ENCODE peak calls at places on chromosome 14, in six cellular contexts. One of them, this sample, is unnamed. For H3K9me3, the result is how much of the 10 kb centered on the place peaks cover.

GRCh38 chr14:29741909-29742401 is 185.7 kb downstream of the PRKD1 start:
- DNase-seq in left ventricle myocardium inferior: no peak
- DNase-seq in suprapubic skin: no peak
- DNase-seq in IMR-90: peak
- DNase-seq in stomach: no peak
- DNase-seq in heart left ventricle: peak
- DNase-seq in this sample: no peak

GRCh38 chr14:33709711-33710110 is 241.2 kb downstream of the EGLN3 start:
- DNase-seq in left ventricle myocardium inferior: no peak
- DNase-seq in suprapubic skin: no peak
- DNase-seq in IMR-90: no peak
- DNase-seq in stomach: no peak
- DNase-seq in heart left ventricle: no peak
- DNase-seq in this sample: no peak

GRCh38 chr14:69880051-69880487 is 853 bp downstream of the SMOC1 start:
- DNase-seq in left ventricle myocardium inferior: no peak
- DNase-seq in suprapubic skin: no peak
- DNase-seq in IMR-90: peak
- DNase-seq in stomach: no peak
- DNase-seq in heart left ventricle: no peak
- DNase-seq in this sample: no peak

GRCh38 chr14:30874120-30874998 is at the start of gene COCH:
- DNase-seq in left ventricle myocardium inferior: peak
- DNase-seq in suprapubic skin: no peak
- DNase-seq in IMR-90: no peak
- DNase-seq in stomach: peak
- DNase-seq in heart left ventricle: peak
- DNase-seq in this sample: no peak

GRCh38 chr14:102086346-102086971 is 385 bp downstream of the HSP90AA1 start:
- DNase-seq in left ventricle myocardium inferior: peak
- DNase-seq in suprapubic skin: no peak
- DNase-seq in IMR-90: peak
- DNase-seq in stomach: peak
- DNase-seq in heart left ventricle: peak
- DNase-seq in this sample: no peak

GRCh38 chr14:88422919-88423318 is 37.5 kb downstream of the SPATA7 start:
- DNase-seq in left ventricle myocardium inferior: no peak
- DNase-seq in suprapubic skin: no peak
- DNase-seq in IMR-90: peak
- DNase-seq in stomach: no peak
- DNase-seq in heart left ventricle: no peak
- DNase-seq in this sample: no peak

GRCh38 chr14:77120771-77121743 is 20.5 kb downstream of the ZDHHC22 start:
- DNase-seq in left ventricle myocardium inferior: no peak
- DNase-seq in suprapubic skin: no peak
- DNase-seq in IMR-90: no peak
- DNase-seq in stomach: peak
- DNase-seq in heart left ventricle: no peak
- DNase-seq in this sample: no peak

GRCh38 chr14:69716483-69717187 is 50.3 kb upstream of the SRSF5 start:
- DNase-seq in left ventricle myocardium inferior: peak
- DNase-seq in suprapubic skin: no peak
- DNase-seq in IMR-90: peak
- DNase-seq in stomach: no peak
- DNase-seq in heart left ventricle: no peak
- DNase-seq in this sample: peak

GRCh38 chr14:29061702-29062101 is 295.1 kb downstream of the FOXG1 start:
- DNase-seq in left ventricle myocardium inferior: no peak
- DNase-seq in suprapubic skin: no peak
- DNase-seq in IMR-90: no peak
- DNase-seq in stomach: no peak
- DNase-seq in heart left ventricle: no peak
- DNase-seq in this sample: no peak

GRCh38 chr14:70281938-70282337 is 77.5 kb downstream of the COX16 start:
- DNase-seq in left ventricle myocardium inferior: no peak
- DNase-seq in suprapubic skin: no peak
- DNase-seq in IMR-90: no peak
- DNase-seq in stomach: no peak
- DNase-seq in heart left ventricle: no peak
- DNase-seq in this sample: no peak

GRCh38 chr14:35366048-35366428 is 38.5 kb downstream of the NFKBIA start:
- DNase-seq in left ventricle myocardium inferior: no peak
- DNase-seq in suprapubic skin: no peak
- DNase-seq in IMR-90: peak
- DNase-seq in stomach: no peak
- DNase-seq in heart left ventricle: no peak
- DNase-seq in this sample: no peak

GRCh38 chr14:96304956-96305355 is 48.9 kb downstream of the BDKRB1 start:
- DNase-seq in left ventricle myocardium inferior: no peak
- DNase-seq in suprapubic skin: no peak
- DNase-seq in IMR-90: no peak
- DNase-seq in stomach: no peak
- DNase-seq in heart left ventricle: no peak
- DNase-seq in this sample: no peak

GRCh38 chr14:37232907-37233481 is 35.3 kb downstream of the MIPOL1 start:
- DNase-seq in left ventricle myocardium inferior: no peak
- DNase-seq in suprapubic skin: no peak
- DNase-seq in IMR-90: peak
- DNase-seq in stomach: no peak
- DNase-seq in heart left ventricle: no peak
- DNase-seq in this sample: no peak

GRCh38 chr14:82604819-82605218 is 1071.2 kb upstream of the SEL1L start:
- DNase-seq in left ventricle myocardium inferior: no peak
- DNase-seq in suprapubic skin: no peak
- DNase-seq in IMR-90: no peak
- DNase-seq in stomach: no peak
- DNase-seq in heart left ventricle: no peak
- DNase-seq in this sample: no peak

GRCh38 chr14:92563359-92563758 is 49.8 kb downstream of the RIN3 start:
- DNase-seq in left ventricle myocardium inferior: no peak
- DNase-seq in suprapubic skin: no peak
- DNase-seq in IMR-90: peak
- DNase-seq in stomach: no peak
- DNase-seq in heart left ventricle: no peak
- DNase-seq in this sample: no peak

GRCh38 chr14:23483216-23483854 is 13.8 kb downstream of the NGDN start:
- DNase-seq in left ventricle myocardium inferior: no peak
- DNase-seq in suprapubic skin: no peak
- DNase-seq in IMR-90: peak
- DNase-seq in stomach: no peak
- DNase-seq in heart left ventricle: no peak
- DNase-seq in this sample: no peak

GRCh38 chr14:58027904-58028303 is 124.1 kb downstream of the ARMH4 start:
- DNase-seq in left ventricle myocardium inferior: no peak
- DNase-seq in suprapubic skin: no peak
- DNase-seq in IMR-90: no peak
- DNase-seq in stomach: no peak
- DNase-seq in heart left ventricle: no peak
- DNase-seq in this sample: no peak

GRCh38 chr14:72480465-72481243 is 413.2 kb downstream of the DPF3 start:
- DNase-seq in left ventricle myocardium inferior: no peak
- DNase-seq in suprapubic skin: no peak
- DNase-seq in IMR-90: peak
- DNase-seq in stomach: no peak
- DNase-seq in heart left ventricle: no peak
- DNase-seq in this sample: no peak
- H3K9me3 ChIP-seq in left ventricle myocardium inferior: under half
- H3K9me3 ChIP-seq in suprapubic skin: under half
- H3K9me3 ChIP-seq in IMR-90: under half
- H3K9me3 ChIP-seq in stomach: under half
- H3K9me3 ChIP-seq in heart left ventricle: under half
- H3K9me3 ChIP-seq in this sample: under half

GRCh38 chr14:101072945-101073597 is 169.5 kb upstream of the RTL1 start:
- DNase-seq in left ventricle myocardium inferior: no peak
- DNase-seq in suprapubic skin: peak
- DNase-seq in IMR-90: peak
- DNase-seq in stomach: peak
- DNase-seq in heart left ventricle: no peak
- DNase-seq in this sample: peak
- TF ChIP-seq CTCF in left ventricle myocardium inferior: no peak
- TF ChIP-seq CTCF in suprapubic skin: no peak
- TF ChIP-seq CTCF in IMR-90: peak
- TF ChIP-seq CTCF in stomach: no peak
- TF ChIP-seq CTCF in heart left ventricle: no peak
- TF ChIP-seq CTCF in this sample: peak

GRCh38 chr14:19975291-19975690 is at the start of gene OR4K15:
- DNase-seq in left ventricle myocardium inferior: no peak
- DNase-seq in suprapubic skin: no peak
- DNase-seq in IMR-90: no peak
- DNase-seq in stomach: no peak
- DNase-seq in heart left ventricle: no peak
- DNase-seq in this sample: no peak

GRCh38 chr14:19974844-19975243 is 547 bp upstream of the OR4K15 start:
- DNase-seq in left ventricle myocardium inferior: no peak
- DNase-seq in suprapubic skin: no peak
- DNase-seq in IMR-90: no peak
- DNase-seq in stomach: no peak
- DNase-seq in heart left ventricle: no peak
- DNase-seq in this sample: no peak
- H3K9me3 ChIP-seq in left ventricle myocardium inferior: under half
- H3K9me3 ChIP-seq in suprapubic skin: under half
- H3K9me3 ChIP-seq in IMR-90: under half
- H3K9me3 ChIP-seq in stomach: under half
- H3K9me3 ChIP-seq in heart left ventricle: under half
- H3K9me3 ChIP-seq in this sample: under half

GRCh38 chr14:41586237-41586636 is 20.4 kb upstream of the LRFN5 start:
- DNase-seq in left ventricle myocardium inferior: no peak
- DNase-seq in suprapubic skin: no peak
- DNase-seq in IMR-90: no peak
- DNase-seq in stomach: no peak
- DNase-seq in heart left ventricle: no peak
- DNase-seq in this sample: no peak
- TF ChIP-seq CTCF in left ventricle myocardium inferior: no peak
- TF ChIP-seq CTCF in suprapubic skin: no peak
- TF ChIP-seq CTCF in IMR-90: no peak
- TF ChIP-seq CTCF in stomach: no peak
- TF ChIP-seq CTCF in heart left ventricle: no peak
- TF ChIP-seq CTCF in this sample: peak

This sample was measured in RWPE2.